ENCODE peak calls at places on chromosomes 16 and 17, in four cellular contexts. One of them, this sample, is unnamed.

GRCh38 chr17:76266244-76266938 is 1.2 kb downstream of the UBALD2 start:
- DNase-seq in right lobe of liver: no peak
- DNase-seq in A549: peak; percentile 52
- DNase-seq in uterus: no peak
- DNase-seq in this sample: no peak

GRCh38 chr16:30654856-30655255 is 3.4 kb upstream of the FBRS start:
- DNase-seq in right lobe of liver: no peak
- DNase-seq in A549: no peak
- DNase-seq in uterus: no peak
- DNase-seq in this sample: no peak

GRCh38 chr17:61551255-61551742 is 39.7 kb downstream of the NACA2 start:
- DNase-seq in right lobe of liver: no peak
- DNase-seq in A549: peak; percentile 77
- DNase-seq in uterus: no peak
- DNase-seq in this sample: peak; percentile 42

GRCh38 chr17:82664276-82664575 is 16.0 kb upstream of the WDR45B start:
- DNase-seq in right lobe of liver: no peak
- DNase-seq in A549: no peak
- DNase-seq in uterus: no peak
- DNase-seq in this sample: no peak

GRCh38 chr17:73560661-73561060 is 83.6 kb downstream of the SDK2 start:
- DNase-seq in right lobe of liver: no peak
- DNase-seq in A549: no peak
- DNase-seq in uterus: no peak
- DNase-seq in this sample: no peak

GRCh38 chr17:81494984-81495383 is 17.6 kb downstream of the ACTG1 start:
- DNase-seq in right lobe of liver: no peak
- DNase-seq in A549: no peak
- DNase-seq in uterus: no peak
- DNase-seq in this sample: no peak

GRCh38 chr17:43790311-43790940 is 10.2 kb downstream of the CFAP97D1 start:
- DNase-seq in right lobe of liver: no peak
- DNase-seq in A549: no peak
- DNase-seq in uterus: no peak
- DNase-seq in this sample: no peak

GRCh38 chr16:55773859-55774549 is 58.9 kb downstream of the CES1 start:
- DNase-seq in right lobe of liver: no peak
- DNase-seq in A549: no peak
- DNase-seq in uterus: no peak
- DNase-seq in this sample: no peak

GRCh38 chr17:29116652-29117439 is 63.4 kb downstream of the MYO18A start:
- DNase-seq in right lobe of liver: peak; percentile 77
- DNase-seq in A549: peak; percentile 76
- DNase-seq in uterus: peak; percentile 68
- DNase-seq in this sample: peak; percentile 73

GRCh38 chr16:22222006-22222405 is 15.9 kb downstream of the EEF2K start:
- DNase-seq in right lobe of liver: no peak
- DNase-seq in A549: no peak
- DNase-seq in uterus: no peak
- DNase-seq in this sample: no peak

GRCh38 chr16:15618392-15618791 is 24.6 kb downstream of the MARF1 start:
- DNase-seq in right lobe of liver: no peak
- DNase-seq in A549: no peak
- DNase-seq in uterus: no peak
- DNase-seq in this sample: peak; percentile 90

DNA sequence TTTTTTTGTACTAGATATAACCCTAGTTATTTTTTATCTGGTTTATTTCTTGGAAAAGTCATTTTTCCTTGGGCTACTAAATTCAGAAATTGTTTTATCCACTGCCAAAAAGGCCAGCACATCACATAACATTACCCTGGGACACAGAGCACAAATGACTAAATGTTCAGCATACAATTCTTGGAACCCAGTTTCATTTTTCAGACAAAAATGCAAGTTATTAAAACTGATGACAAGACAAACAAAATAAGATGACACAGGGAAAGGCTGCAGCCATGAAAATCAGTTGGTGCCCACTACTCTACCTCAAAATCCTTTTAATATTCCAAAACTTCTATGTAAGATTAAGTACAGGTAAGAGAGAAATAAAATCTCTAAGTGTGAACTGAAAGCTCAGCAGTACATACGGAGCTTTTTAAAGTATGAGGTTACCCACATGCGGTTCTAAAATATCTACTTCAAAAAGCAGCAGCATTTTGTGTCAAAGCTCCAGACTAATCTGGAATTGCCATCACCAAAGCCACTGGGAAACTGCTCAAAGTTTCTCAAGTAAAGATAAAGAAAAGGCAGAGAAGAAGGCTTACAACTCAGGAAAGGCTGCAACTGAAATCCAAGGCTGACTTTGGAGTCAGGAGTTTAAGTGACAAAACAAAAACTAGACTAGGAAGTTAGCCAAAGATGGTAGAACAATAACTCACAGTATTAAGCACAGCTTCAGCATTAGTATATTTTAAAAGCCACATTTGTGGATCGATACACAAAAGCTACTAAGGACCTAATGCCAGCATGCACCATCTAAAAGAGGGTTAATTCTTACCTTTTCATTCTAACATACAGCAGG is 41.4 kb downstream of the AP1G1 start:
- DNase-seq in right lobe of liver: no peak
- DNase-seq in A549: no peak
- DNase-seq in uterus: no peak
- DNase-seq in this sample: no peak
- TF ChIP-seq CTCF in right lobe of liver: no peak
- TF ChIP-seq CTCF in A549: no peak
- TF ChIP-seq CTCF in uterus: no peak
- TF ChIP-seq CTCF in this sample: no peak

GRCh38 chr17:57855391-57856035 is 5.7 kb upstream of the MRPS23 start:
- DNase-seq in right lobe of liver: no peak
- DNase-seq in A549: no peak
- DNase-seq in uterus: no peak
- DNase-seq in this sample: no peak
- H3K27ac ChIP-seq in right lobe of liver: no peak overlapping the region
- H3K27ac ChIP-seq in A549: peak overlapping the region; percentile 92
- H3K27ac ChIP-seq in uterus: no peak overlapping the region
- H3K27ac ChIP-seq in this sample: no peak overlapping the region

GRCh38 chr16:10999313-10999712 is 54.9 kb downstream of the CLEC16A start:
- DNase-seq in right lobe of liver: no peak
- DNase-seq in A549: no peak
- DNase-seq in uterus: no peak
- DNase-seq in this sample: no peak
- TF ChIP-seq CTCF in right lobe of liver: no peak
- TF ChIP-seq CTCF in A549: no peak
- TF ChIP-seq CTCF in uterus: no peak
- TF ChIP-seq CTCF in this sample: no peak

GRCh38 chr17:74825003-74825627 is 34.6 kb downstream of the GRIN2C start:
- DNase-seq in right lobe of liver: no peak
- DNase-seq in A549: no peak
- DNase-seq in uterus: no peak
- DNase-seq in this sample: no peak
- H3K27ac ChIP-seq in right lobe of liver: no peak overlapping the region
- H3K27ac ChIP-seq in A549: no peak overlapping the region
- H3K27ac ChIP-seq in uterus: no peak overlapping the region
- H3K27ac ChIP-seq in this sample: no peak overlapping the region

DNA sequence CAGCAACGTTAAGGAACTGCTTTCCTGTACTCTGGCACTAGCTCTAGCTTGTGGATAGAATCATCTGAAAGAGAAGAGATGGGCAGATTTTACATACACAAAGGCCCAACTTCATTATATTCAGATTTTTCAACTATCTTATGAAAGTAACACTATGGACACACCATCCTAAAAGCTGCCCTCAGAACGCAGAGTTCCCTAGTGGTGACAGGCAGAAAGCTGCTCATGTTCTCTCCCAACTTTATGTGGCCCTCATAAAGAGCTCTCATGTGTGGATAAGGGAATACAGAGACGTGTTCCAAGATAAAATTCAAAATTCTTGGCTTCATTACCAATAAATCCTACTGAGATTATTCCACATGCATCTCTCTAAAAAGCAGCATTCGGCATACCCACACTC is 1.5 kb downstream of the CFAP20 start:
- DNase-seq in right lobe of liver: no peak
- DNase-seq in A549: no peak
- DNase-seq in uterus: no peak
- DNase-seq in this sample: no peak
- TF ChIP-seq CTCF in right lobe of liver: no peak
- TF ChIP-seq CTCF in A549: no peak
- TF ChIP-seq CTCF in uterus: no peak
- TF ChIP-seq CTCF in this sample: peak; percentile 12

GRCh38 chr16:67431077-67431804 is at the start of gene HSD11B2:
- DNase-seq in right lobe of liver: peak; percentile 87
- DNase-seq in A549: peak; percentile 50
- DNase-seq in uterus: peak; percentile 74
- DNase-seq in this sample: peak; percentile 77
- H3K27ac ChIP-seq in right lobe of liver: peak within 1 kb of the TSS; percentile 51
- H3K27ac ChIP-seq in A549: peak within 1 kb of the TSS; percentile 76
- H3K27ac ChIP-seq in uterus: peak within 1 kb of the TSS; percentile 59
- H3K27ac ChIP-seq in this sample: no peak within 1 kb of the TSS

GRCh38 chr16:89732142-89732917 is 11.0 kb downstream of the ZNF276 start:
- DNase-seq in right lobe of liver: no peak
- DNase-seq in A549: no peak
- DNase-seq in uterus: no peak
- DNase-seq in this sample: no peak
- TF ChIP-seq CTCF in right lobe of liver: no peak
- TF ChIP-seq CTCF in A549: no peak
- TF ChIP-seq CTCF in uterus: no peak
- TF ChIP-seq CTCF in this sample: no peak

This sample was measured in cardiac muscle cell.